ENCODE peak calls at places on chromosome 2, in nine cellular contexts. R, P, H, B, X, V, Z, S and Q are unnamed samples.

GRCh38 chr2:61969376-61969775 is 63.9 kb downstream of the COMMD1 start:
- DNase-seq in Z (no peak), P (no peak), H (no peak), X (no peak), B (no peak), S (no peak), R (no peak), V (peak; percentile 29), Q (no peak)

GRCh38 chr2:85772841-85773491 is 19.2 kb downstream of the ATOH8 start:
- DNase-seq in S (no peak), B (no peak), X (peak; percentile 80), P (no peak), Z (peak; percentile 79), H (no peak), V (peak; percentile 28), R (no peak), Q (peak; percentile 21)

GRCh38 chr2:205684871-205685313 is 2.6 kb downstream of the NRP2 start:
- DNase-seq in S (peak; percentile 40), Z (no peak), X (no peak), B (no peak), R (no peak), H (no peak), P (no peak), V (no peak), Q (no peak)

GRCh38 chr2:59888015-59888414 is 665.4 kb downstream of the BCL11A start:
- DNase-seq in S (no peak), X (no peak), V (no peak), R (peak; percentile 40), P (no peak), B (no peak), H (no peak), Z (no peak), Q (no peak)

GRCh38 chr2:221517362-221518121 is 54.6 kb downstream of the EPHA4 start:
- DNase-seq in R (peak; percentile 54), P (peak; percentile 19), V (peak; percentile 76), B (peak; percentile 37), Z (peak; percentile 21), S (no peak), X (peak; percentile 65), H (no peak), Q (peak; percentile 84)

GRCh38 chr2:133642831-133643230 is 74.6 kb upstream of the NCKAP5 start:
- DNase-seq in Z (no peak), R (no peak), V (no peak), X (no peak), H (no peak), S (no peak), B (no peak), P (no peak), Q (no peak)

GRCh38 chr2:145593991-145594702 is 1074.2 kb upstream of the ZEB2 start:
- DNase-seq in P (peak; percentile 72), B (peak; percentile 81), S (peak; percentile 10), H (no peak), Z (no peak), X (no peak), R (no peak), V (peak; percentile 93), Q (peak; percentile 96)

GRCh38 chr2:11680901-11681721 is 11.1 kb upstream of the NTSR2 start:
- DNase-seq in P (no peak), H (no peak), Z (peak; percentile 16), X (no peak), B (no peak), S (no peak), R (no peak), V (no peak), Q (no peak)

GRCh38 chr2:28336264-28336992 is 56.2 kb upstream of the FOSL2 start:
- DNase-seq in Z (peak; percentile 21), S (no peak), P (no peak), X (peak; percentile 35), B (no peak), V (no peak), R (no peak), H (no peak), Q (no peak)

GRCh38 chr2:151886235-151886634 is 58.0 kb upstream of the ARL5A start:
- DNase-seq in V (peak; percentile 7), B (no peak), R (no peak), P (no peak), S (no peak), H (no peak), Z (no peak), X (no peak), Q (no peak)

GRCh38 chr2:231228974-231229373 is 30.5 kb downstream of the ARMC9 start:
- DNase-seq in H (no peak), P (no peak), Z (no peak), R (no peak), B (no peak), X (no peak), V (no peak), S (no peak), Q (no peak)

GRCh38 chr2:185507703-185508102 is 230.9 kb upstream of the FSIP2 start:
- DNase-seq in Z (no peak), B (no peak), R (no peak), P (no peak), S (no peak), V (no peak), H (peak; percentile 6), X (no peak), Q (no peak)

GRCh38 chr2:164954186-164954585 is 1.1 kb downstream of the SLC38A11 start:
- DNase-seq in X (no peak), H (no peak), P (no peak), B (no peak), R (no peak), V (peak; percentile 20), S (no peak), Z (no peak), Q (no peak)

GRCh38 chr2:10985901-10986535 is 74.3 kb downstream of the KCNF1 start:
- DNase-seq in R (no peak), H (no peak), P (no peak), X (no peak), B (no peak), S (no peak), V (no peak), Z (no peak), Q (no peak)

GRCh38 chr2:26245810-26246209 is 1.1 kb downstream of the HADHB start:
- DNase-seq in X (no peak), B (no peak), P (no peak), H (no peak), V (peak; percentile 30), R (peak; percentile 55), S (peak; percentile 13), Z (no peak), Q (peak; percentile 11)

GRCh38 chr2:177537241-177537640 is 144.7 kb downstream of the AGPS start:
- DNase-seq in V (no peak), P (no peak), S (no peak), X (no peak), Z (no peak), R (no peak), H (no peak), B (no peak), Q (no peak)

GRCh38 chr2:191565647-191566198 is 112.2 kb upstream of the NABP1 start:
- DNase-seq in Z (no peak), R (no peak), B (no peak), H (no peak), S (no peak), X (no peak), P (no peak), V (no peak), Q (no peak)

GRCh38 chr2:207133493-207133861 is 32.3 kb downstream of the KLF7 start:
- DNase-seq in X (no peak), H (no peak), B (no peak), Z (no peak), R (no peak), V (no peak), S (no peak), P (no peak), Q (no peak)

GRCh38 chr2:40488101-40488598 is 36.3 kb upstream of the SLC8A1 start:
- DNase-seq in H (no peak), S (peak; percentile 56), X (no peak), P (peak; percentile 11), Z (no peak), R (no peak), B (peak; percentile 29), V (peak; percentile 58), Q (peak; percentile 45)

GRCh38 chr2:116819355-116819754 is 995.1 kb upstream of the DDX18 start:
- DNase-seq in H (no peak), S (no peak), X (no peak), B (no peak), V (no peak), R (no peak), Z (no peak), P (no peak), Q (no peak)
- TF ChIP-seq CTCF in H (peak; percentile 50), S (no peak), X (no peak), B (no peak), V (no peak), R (no peak), Z (no peak), P (no peak), Q (peak; percentile 39)

GRCh38 chr2:46769809-46770208 is 145.8 kb downstream of the MCFD2 start:
- DNase-seq in H (no peak), R (no peak), S (no peak), Z (no peak), X (no peak), P (no peak), V (no peak), B (no peak), Q (no peak)
- TF ChIP-seq CTCF in H (peak; percentile 17), R (no peak), S (no peak), Z (no peak), X (peak; percentile 15), P (no peak), V (peak; percentile 18), B (no peak), Q (peak; percentile 43)

GRCh38 chr2:23504591-23504990 is 119.6 kb downstream of the KLHL29 start:
- DNase-seq in Z (no peak), S (no peak), H (no peak), P (no peak), X (no peak), V (no peak), B (no peak), R (no peak), Q (no peak)

GRCh38 chr2:23503682-23504081 is 118.7 kb downstream of the KLHL29 start:
- DNase-seq in H (peak; percentile 35), P (no peak), S (no peak), V (no peak), B (no peak), X (no peak), Z (no peak), R (no peak), Q (no peak)

GRCh38 chr2:23506460-23507266 is 121.7 kb downstream of the KLHL29 start:
- DNase-seq in V (no peak), H (no peak), P (no peak), Z (no peak), X (no peak), B (no peak), R (no peak), S (no peak), Q (no peak)

GRCh38 chr2:23505984-23506380 is 121.0 kb downstream of the KLHL29 start:
- DNase-seq in H (no peak), B (no peak), P (no peak), Z (no peak), R (no peak), X (no peak), V (peak; percentile 59), S (no peak), Q (no peak)

GRCh38 chr2:23505218-23505983 is 120.4 kb downstream of the KLHL29 start:
- DNase-seq in R (no peak), S (no peak), Z (no peak), H (no peak), P (no peak), V (no peak), X (no peak), B (no peak), Q (no peak)
- TF ChIP-seq CTCF in R (no peak), S (no peak), Z (no peak), H (no peak), P (no peak), V (peak; percentile 4), X (no peak), B (no peak), Q (peak; percentile 34)

GRCh38 chr2:218230882-218231281 is 13.9 kb downstream of the ARPC2 start:
- DNase-seq in R (peak; percentile 35), V (peak; percentile 49), H (no peak), X (no peak), Z (no peak), B (no peak), S (no peak), P (no peak), Q (peak; percentile 30)
- TF ChIP-seq CTCF in R (no peak), V (peak; percentile 39), H (peak; percentile 54), X (no peak), Z (no peak), B (no peak), S (peak; percentile 33), P (peak; percentile 12), Q (peak; percentile 68)